ENCODE peak calls at places on chromosomes 4 and X, in four cellular contexts. One of them, this sample, is unnamed.
A peak's percentile ranks its signal among the peaks of the same experiment; 100 is the strongest.

GRCh38 chr4:89657931-89658700 is 178.8 kb downstream of the SNCA start:
- DNase-seq in HepG2: peak; percentile 28
- DNase-seq in GM12878: no peak
- DNase-seq in K562: no peak
- DNase-seq in this sample: no peak

GRCh38 chr4:111283066-111283677 is 660.3 kb upstream of the PITX2 start:
- DNase-seq in HepG2: peak; percentile 39
- DNase-seq in GM12878: no peak
- DNase-seq in K562: peak; percentile 25
- DNase-seq in this sample: peak; percentile 75

GRCh38 chrX:132612990-132613564 is 124.2 kb upstream of the MBNL3 start:
- DNase-seq in HepG2: no peak
- DNase-seq in GM12878: no peak
- DNase-seq in K562: peak; percentile 21
- DNase-seq in this sample: peak; percentile 51

GRCh38 chr4:176377705-176378302 is 58.0 kb downstream of the SPCS3 start:
- DNase-seq in HepG2: no peak
- DNase-seq in GM12878: no peak
- DNase-seq in K562: no peak
- DNase-seq in this sample: no peak

GRCh38 chr4:56130609-56131150 is 181.9 kb downstream of the CEP135 start:
- DNase-seq in HepG2: no peak
- DNase-seq in GM12878: no peak
- DNase-seq in K562: no peak
- DNase-seq in this sample: no peak

GRCh38 chrX:9646471-9647038 is 119.1 kb downstream of the GPR143 start:
- DNase-seq in HepG2: no peak
- DNase-seq in GM12878: no peak
- DNase-seq in K562: peak; percentile 52
- DNase-seq in this sample: no peak

GRCh38 chr4:26325191-26325590 is 4.4 kb downstream of the RBPJ start:
- DNase-seq in HepG2: peak; percentile 42
- DNase-seq in GM12878: no peak
- DNase-seq in K562: no peak
- DNase-seq in this sample: no peak

GRCh38 chr4:26503844-26504243 is 13.6 kb upstream of the CCKAR start:
- DNase-seq in HepG2: no peak
- DNase-seq in GM12878: no peak
- DNase-seq in K562: no peak
- DNase-seq in this sample: no peak

GRCh38 chr4:26985836-26986235 is 125.2 kb downstream of the STIM2 start:
- DNase-seq in HepG2: no peak
- DNase-seq in GM12878: peak; percentile 44
- DNase-seq in K562: no peak
- DNase-seq in this sample: no peak

GRCh38 chrX:104641176-104641575 is 75.2 kb downstream of the IL1RAPL2 start:
- DNase-seq in HepG2: no peak
- DNase-seq in GM12878: no peak
- DNase-seq in K562: no peak
- DNase-seq in this sample: peak; percentile 49

GRCh38 chr4:89365375-89366170 is 58.0 kb upstream of the GPRIN3 start:
- DNase-seq in HepG2: no peak
- DNase-seq in GM12878: no peak
- DNase-seq in K562: no peak
- DNase-seq in this sample: no peak

GRCh38 chr4:23884261-23884660 is 5.6 kb downstream of the PPARGC1A start:
- DNase-seq in HepG2: no peak
- DNase-seq in GM12878: no peak
- DNase-seq in K562: no peak
- DNase-seq in this sample: no peak

GRCh38 chrX:10415704-10416001 is 204.7 kb downstream of the MID1 start:
- DNase-seq in HepG2: no peak
- DNase-seq in GM12878: no peak
- DNase-seq in K562: no peak
- DNase-seq in this sample: no peak

GRCh38 chrX:16633754-16634153 is 16.2 kb upstream of the S100G start:
- DNase-seq in HepG2: no peak
- DNase-seq in GM12878: no peak
- DNase-seq in K562: peak; percentile 27
- DNase-seq in this sample: no peak

GRCh38 chrX:8245411-8245810 is 74.3 kb upstream of the VCX2 start:
- DNase-seq in HepG2: no peak
- DNase-seq in GM12878: no peak
- DNase-seq in K562: no peak
- DNase-seq in this sample: peak; percentile 10

GRCh38 chrX:1322393-1322792 is 14.2 kb upstream of the IL3RA start:
- DNase-seq in HepG2: no peak
- DNase-seq in GM12878: no peak
- DNase-seq in K562: no peak
- DNase-seq in this sample: no peak

GRCh38 chr4:166293551-166293950 is 420.5 kb downstream of the TLL1 start:
- DNase-seq in HepG2: no peak
- DNase-seq in GM12878: no peak
- DNase-seq in K562: no peak
- DNase-seq in this sample: no peak

GRCh38 chr4:173159791-173160190 is 8.8 kb upstream of the GALNT7 start:
- DNase-seq in HepG2: no peak
- DNase-seq in GM12878: no peak
- DNase-seq in K562: no peak
- DNase-seq in this sample: no peak

GRCh38 chr4:52645315-52645714 is 13.8 kb downstream of the USP46 start:
- DNase-seq in HepG2: no peak
- DNase-seq in GM12878: no peak
- DNase-seq in K562: no peak
- DNase-seq in this sample: no peak

GRCh38 chr4:169185133-169185956 is 85.4 kb downstream of the SH3RF1 start:
- DNase-seq in HepG2: no peak
- DNase-seq in GM12878: no peak
- DNase-seq in K562: no peak
- DNase-seq in this sample: no peak

GRCh38 chrX:104564921-104565703 is 887 bp upstream of the IL1RAPL2 start:
- DNase-seq in HepG2: no peak
- DNase-seq in GM12878: no peak
- DNase-seq in K562: no peak
- DNase-seq in this sample: no peak

GRCh38 chr4:171785392-171785791 is 27.8 kb upstream of the GALNTL6 start:
- DNase-seq in HepG2: no peak
- DNase-seq in GM12878: no peak
- DNase-seq in K562: no peak
- DNase-seq in this sample: no peak

GRCh38 chrX:52983526-52983925 is 25.2 kb upstream of the FAM156A start:
- DNase-seq in HepG2: no peak
- DNase-seq in GM12878: no peak
- DNase-seq in K562: no peak
- DNase-seq in this sample: no peak

GRCh38 chrX:112867570-112867969 is 26.9 kb upstream of the AMOT start:
- DNase-seq in HepG2: no peak
- DNase-seq in GM12878: no peak
- DNase-seq in K562: no peak
- DNase-seq in this sample: no peak

GRCh38 chrX:148647666-148648065 is 147.2 kb downstream of the AFF2 start:
- DNase-seq in HepG2: no peak
- DNase-seq in GM12878: no peak
- DNase-seq in K562: no peak
- DNase-seq in this sample: no peak

GRCh38 chrX:102975016-102975415 is 37.9 kb downstream of the RAB40AL start:
- DNase-seq in HepG2: no peak
- DNase-seq in GM12878: no peak
- DNase-seq in K562: no peak
- DNase-seq in this sample: no peak

GRCh38 chr4:11469900-11470708 is 41.4 kb upstream of the HS3ST1 start:
- DNase-seq in HepG2: no peak
- DNase-seq in GM12878: peak; percentile 38
- DNase-seq in K562: no peak
- DNase-seq in this sample: no peak

GRCh38 chr4:4585012-4585670 is 43.3 kb upstream of the STX18 start:
- DNase-seq in HepG2: no peak
- DNase-seq in GM12878: no peak
- DNase-seq in K562: no peak
- DNase-seq in this sample: no peak

GRCh38 chr4:111773858-111774257 is 371.4 kb upstream of the FAM241A start:
- DNase-seq in HepG2: no peak
- DNase-seq in GM12878: no peak
- DNase-seq in K562: no peak
- DNase-seq in this sample: no peak

GRCh38 chr4:182642831-182643230 is 274.4 kb downstream of the DCTD start:
- DNase-seq in HepG2: peak; percentile 9
- DNase-seq in GM12878: no peak
- DNase-seq in K562: no peak
- DNase-seq in this sample: no peak

GRCh38 chr4:41079871-41080565 is 134.3 kb downstream of the APBB2 start:
- DNase-seq in HepG2: no peak
- DNase-seq in GM12878: no peak
- DNase-seq in K562: no peak
- DNase-seq in this sample: no peak

GRCh38 chrX:54358424-54359211 is 772 bp upstream of the WNK3 start:
- DNase-seq in HepG2: no peak
- DNase-seq in GM12878: no peak
- DNase-seq in K562: no peak
- DNase-seq in this sample: peak; percentile 83
- TF ChIP-seq ETV6 in HepG2: no peak
- TF ChIP-seq ETV6 in GM12878: no peak
- TF ChIP-seq ETV6 in K562: no peak
- TF ChIP-seq ETV6 in this sample: no peak

GRCh38 chr4:22512306-22512705 is 3.6 kb downstream of the ADGRA3 start:
- DNase-seq in HepG2: no peak
- DNase-seq in GM12878: no peak
- DNase-seq in K562: no peak
- DNase-seq in this sample: no peak

GRCh38 chr4:22515145-22515887 is 550 bp downstream of the ADGRA3 start:
- DNase-seq in HepG2: peak; percentile 86
- DNase-seq in GM12878: no peak
- DNase-seq in K562: peak; percentile 17
- DNase-seq in this sample: peak; percentile 59

GRCh38 chr4:22515888-22516541 is at the start of gene ADGRA3:
- DNase-seq in HepG2: peak; percentile 56
- DNase-seq in GM12878: no peak
- DNase-seq in K562: peak; percentile 15
- DNase-seq in this sample: peak; percentile 77

GRCh38 chr4:22514431-22514830 is 1.4 kb downstream of the ADGRA3 start:
- DNase-seq in HepG2: no peak
- DNase-seq in GM12878: no peak
- DNase-seq in K562: no peak
- DNase-seq in this sample: no peak

GRCh38 chr4:22514001-22514400 is 1.9 kb downstream of the ADGRA3 start:
- DNase-seq in HepG2: peak; percentile 35
- DNase-seq in GM12878: no peak
- DNase-seq in K562: no peak
- DNase-seq in this sample: no peak
- TF ChIP-seq ETV6 in HepG2: no peak
- TF ChIP-seq ETV6 in GM12878: no peak
- TF ChIP-seq ETV6 in K562: no peak
- TF ChIP-seq ETV6 in this sample: no peak

GRCh38 chr4:3204021-3204431 is 44.9 kb upstream of the MSANTD1 start:
- DNase-seq in HepG2: peak; percentile 33
- DNase-seq in GM12878: no peak
- DNase-seq in K562: no peak
- DNase-seq in this sample: no peak
- TF ChIP-seq ETV6 in HepG2: no peak
- TF ChIP-seq ETV6 in GM12878: no peak
- TF ChIP-seq ETV6 in K562: no peak
- TF ChIP-seq ETV6 in this sample: no peak

GRCh38 chr4:113823291-113823659 is 61.7 kb upstream of the CAMK2D start:
- DNase-seq in HepG2: no peak
- DNase-seq in GM12878: peak; percentile 85
- DNase-seq in K562: no peak
- DNase-seq in this sample: no peak
- TF ChIP-seq ETV6 in HepG2: no peak
- TF ChIP-seq ETV6 in GM12878: no peak
- TF ChIP-seq ETV6 in K562: no peak
- TF ChIP-seq ETV6 in this sample: no peak